ENCODE peak calls at places on chromosomes 12 and 14, in seven cellular contexts. U is central memory CD4-positive, alpha-beta T cell; I is smooth muscle cell of the brain vasculature; S is CD4-positive, CD25-positive, alpha-beta regulatory T cell; F is psoas muscle; O is activated CD4-positive, alpha-beta T cell treated with anti-CD3 and anti-CD28 coated beads, Interleukin-2, amount 50 U/mL, for 48 hours; Y is naive thymus-derived CD8-positive, alpha-beta T cell. B is an unnamed sample.

GRCh38 chr12:2652011-2652400 is 142.8 kb upstream of the FKBP4 start:
- DNase-seq in Y (no peak), O (no peak), I (no peak), S (no peak), U (no peak), F (no peak), B (no peak)

GRCh38 chr12:15193927-15194326 is 27.3 kb downstream of the RERG start:
- DNase-seq in O (no peak), I (no peak), S (no peak), U (no peak), F (no peak), Y (no peak), B (no peak)

GRCh38 chr12:108054496-108054895 is 74.6 kb upstream of the WSCD2 start:
- DNase-seq in U (no peak), Y (no peak), I (no peak), F (no peak), O (no peak), S (no peak), B (no peak)

GRCh38 chr12:102769323-102769916 is 147.6 kb downstream of the PAH start:
- DNase-seq in U (no peak), Y (peak), O (peak), I (peak), S (peak), F (peak), B (peak)

GRCh38 chr12:97229036-97229435 is 233.6 kb upstream of the RMST start:
- DNase-seq in U (no peak), Y (no peak), S (no peak), F (no peak), O (no peak), I (no peak), B (no peak)

GRCh38 chr14:50336428-50336827 is 24.3 kb downstream of the DMAC2L start:
- DNase-seq in U (no peak), Y (no peak), O (no peak), S (no peak), I (no peak), F (no peak), B (no peak)

GRCh38 chr12:65586796-65587195 is 237.5 kb upstream of the HMGA2 start:
- DNase-seq in O (no peak), I (no peak), S (no peak), U (no peak), Y (no peak), F (no peak), B (no peak)

GRCh38 chr14:97456958-97457357 is 659.8 kb downstream of the VRK1 start:
- DNase-seq in I (no peak), S (peak), U (peak), O (peak), F (no peak), Y (no peak), B (no peak)

GRCh38 chr12:54463034-54463433 is 10.4 kb downstream of the GTSF1 start:
- DNase-seq in I (peak), S (no peak), Y (no peak), O (no peak), U (no peak), F (peak), B (no peak)

GRCh38 chr14:35878272-35879140 is 52.4 kb downstream of the BRMS1L start:
- DNase-seq in S (peak), U (no peak), Y (no peak), I (peak), F (peak), O (no peak), B (peak)

GRCh38 chr12:27852117-27852516 is 72.1 kb upstream of the MANSC4 start:
- DNase-seq in U (no peak), Y (no peak), F (no peak), S (no peak), I (no peak), O (no peak), B (no peak)

GRCh38 chr14:39762576-39763401 is 330.6 kb upstream of the FBXO33 start:
- DNase-seq in I (no peak), U (peak), O (peak), F (no peak), S (peak), Y (peak), B (no peak)

GRCh38 chr12:13982010-13982409 is 608 bp upstream of the GRIN2B start:
- DNase-seq in I (no peak), O (peak), Y (no peak), S (no peak), U (no peak), F (no peak), B (no peak)

GRCh38 chr14:76926521-76927251 is 100.5 kb downstream of the LRRC74A start:
- DNase-seq in I (no peak), Y (peak), O (peak), F (no peak), S (peak), U (peak), B (no peak)

GRCh38 chr12:77725611-77726010 is 105.1 kb upstream of the NAV3 start:
- DNase-seq in O (no peak), F (no peak), S (no peak), U (no peak), Y (no peak), I (no peak), B (no peak)

GRCh38 chr12:53181935-53182334 is 1.2 kb upstream of the CSAD start:
- DNase-seq in U (no peak), O (no peak), S (no peak), I (no peak), Y (no peak), F (no peak), B (no peak)

GRCh38 chr12:17992002-17992656 is 97.9 kb downstream of the RERGL start:
- DNase-seq in U (no peak), S (peak), F (no peak), I (peak), O (peak), Y (no peak), B (peak)

GRCh38 chr14:22411398-22411797 is 177.6 kb downstream of the DAD1 start:
- DNase-seq in S (no peak), I (no peak), O (no peak), Y (no peak), F (no peak), U (no peak), B (no peak)

GRCh38 chr12:124543052-124543590 is 24.3 kb downstream of the NCOR2 start:
- DNase-seq in S (peak), U (peak), I (no peak), F (no peak), O (no peak), Y (no peak), B (peak)

GRCh38 chr14:67357583-67358354 is 1.8 kb downstream of the ATP6V1D start:
- DNase-seq in F (no peak), Y (no peak), S (no peak), I (no peak), O (no peak), U (no peak), B (no peak)

GRCh38 chr12:119659289-119659897 is 8.5 kb upstream of the PRKAB1 start:
- DNase-seq in U (peak), Y (peak), F (no peak), I (no peak), S (peak), O (peak), B (peak)

GRCh38 chr12:52506858-52507715 is 13.1 kb downstream of the KRT5 start:
- DNase-seq in O (no peak), Y (peak), F (no peak), U (no peak), I (no peak), S (peak), B (peak)

GRCh38 chr14:37977481-37977880 is 230.2 kb upstream of the SSTR1 start:
- DNase-seq in S (no peak), O (no peak), I (no peak), F (no peak), Y (no peak), U (no peak), B (no peak)

GRCh38 chr12:48978291-48978740 is at the start of gene WNT1:
- DNase-seq in I (no peak), Y (peak), S (no peak), O (peak), U (no peak), F (no peak), B (no peak)

GRCh38 chr14:36207500-36207899 is 31.0 kb upstream of the PTCSC3 start:
- DNase-seq in Y (no peak), F (no peak), I (no peak), O (no peak), U (no peak), S (no peak), B (no peak)

GRCh38 chr14:61929651-61930050 is 167.4 kb downstream of the SNAPC1 start:
- DNase-seq in I (no peak), S (no peak), U (no peak), Y (no peak), F (no peak), O (no peak), B (no peak)

GRCh38 chr14:73472182-73473114 is 14.1 kb upstream of the NUMB start:
- DNase-seq in O (no peak), S (peak), U (peak), F (no peak), Y (peak), I (no peak), B (peak)

GRCh38 chr12:65014504-65015271 is 106.4 kb downstream of the WIF1 start:
- DNase-seq in F (no peak), I (no peak), O (no peak), Y (no peak), U (no peak), S (no peak), B (no peak)

GRCh38 chr14:31357279-31357678 is 63.1 kb downstream of the HEATR5A start:
- DNase-seq in Y (no peak), I (no peak), S (no peak), F (no peak), O (no peak), U (no peak), B (no peak)

GRCh38 chr12:124849382-124849781 is 14.3 kb downstream of the SCARB1 start:
- DNase-seq in S (no peak), I (no peak), U (no peak), O (no peak), Y (no peak), F (no peak), B (no peak)

GRCh38 chr12:107891967-107892366 is 117.5 kb downstream of the ASCL4 start:
- DNase-seq in S (peak), F (no peak), Y (no peak), O (no peak), U (no peak), I (no peak), B (no peak)

GRCh38 chr12:2794261-2794735 is 472 bp upstream of the FKBP4 start:
- DNase-seq in F (peak), U (peak), S (peak), O (peak), I (no peak), Y (peak), B (peak)